ENCODE peak calls at places on chromosomes 12 and 14, in five cellular contexts. N, F, Q, D and J are unnamed samples.

GRCh38 chr12:18224745-18225144 is 36.6 kb upstream of the PIK3C2G start:
- DNase-seq in N (no peak), F (peak), Q (no peak), D (peak), J (peak)

GRCh38 chr12:56487448-56488040 is 417 bp downstream of the GLS2 start:
- DNase-seq in N (no peak), F (peak), Q (no peak), D (peak), J (peak)

GRCh38 chr14:59969319-59969718 is 49.4 kb downstream of the LRRC9 start:
- DNase-seq in N (no peak), F (no peak), Q (no peak), D (no peak), J (no peak)

GRCh38 chr12:100445081-100445481 is 28.6 kb upstream of the NR1H4 start:
- DNase-seq in N (no peak), F (peak), Q (no peak), D (no peak), J (no peak)

GRCh38 chr14:81301371-81301770 is 80.6 kb upstream of the GTF2A1 start:
- DNase-seq in N (no peak), F (no peak), Q (no peak), D (no peak), J (no peak)

GRCh38 chr14:70655110-70655826 is 13.6 kb downstream of the TTC9 start:
- DNase-seq in N (peak), F (no peak), Q (peak), D (no peak), J (peak)

GRCh38 chr14:59424707-59425106 is 40.5 kb downstream of the GPR135 start:
- DNase-seq in N (no peak), F (no peak), Q (no peak), D (peak), J (no peak)

GRCh38 chr14:54786816-54787215 is 115.8 kb downstream of the GCH1 start:
- DNase-seq in N (no peak), F (no peak), Q (no peak), D (no peak), J (no peak)

GRCh38 chr14:78157855-78158436 is 12.2 kb upstream of the NRXN3 start:
- DNase-seq in N (no peak), F (peak), Q (no peak), D (peak), J (peak)

GRCh38 chr12:33994857-33995808 is 27.2 kb upstream of the ALG10 start:
- DNase-seq in N (no peak), F (no peak), Q (no peak), D (no peak), J (no peak)

GRCh38 chr12:24562761-24563392 is 386.0 kb downstream of the BCAT1 start:
- DNase-seq in N (no peak), F (peak), Q (no peak), D (peak), J (no peak)

GRCh38 chr12:14416658-14417057 is 51.2 kb downstream of the ATF7IP start:
- DNase-seq in N (peak), F (peak), Q (no peak), D (peak), J (peak)

GRCh38 chr14:77098470-77099353 is 654 bp downstream of the CIPC start:
- DNase-seq in N (no peak), F (peak), Q (peak), D (peak), J (no peak)

GRCh38 chr14:105945891-105946290 is 419.5 kb downstream of the TMEM121 start:
- DNase-seq in N (no peak), F (no peak), Q (no peak), D (no peak), J (peak)

GRCh38 chr14:87343641-87344040 is 649.3 kb downstream of the GALC start:
- DNase-seq in N (no peak), F (no peak), Q (no peak), D (no peak), J (no peak)

GRCh38 chr12:53696285-53696654 is 20.4 kb upstream of the ATP5MC2 start:
- DNase-seq in N (peak), F (peak), Q (no peak), D (peak), J (peak)

GRCh38 chr14:87170179-87170578 is 822.8 kb downstream of the GALC start:
- DNase-seq in N (no peak), F (no peak), Q (no peak), D (peak), J (no peak)

GRCh38 chr12:14548609-14549008 is 19.1 kb downstream of the PLBD1 start:
- DNase-seq in N (no peak), F (no peak), Q (no peak), D (no peak), J (no peak)

GRCh38 chr12:26878661-26879119 is 45.7 kb upstream of the ITPR2 start:
- DNase-seq in N (no peak), F (peak), Q (no peak), D (no peak), J (peak)

GRCh38 chr14:59215353-59215752 is 26.9 kb downstream of the DAAM1 start:
- DNase-seq in N (no peak), F (peak), Q (no peak), D (no peak), J (no peak)

GRCh38 chr12:101076940-101077351 is 133.1 kb downstream of the SLC5A8 start:
- DNase-seq in N (no peak), F (no peak), Q (no peak), D (no peak), J (no peak)

GRCh38 chr14:30235485-30235884 is 307.8 kb upstream of the PRKD1 start:
- DNase-seq in N (no peak), F (no peak), Q (no peak), D (no peak), J (no peak)

GRCh38 chr12:44117368-44117767 is 281.5 kb downstream of the TMEM117 start:
- DNase-seq in N (no peak), F (no peak), Q (no peak), D (no peak), J (peak)

GRCh38 chr12:92472198-92472597 is 230.6 kb upstream of the PLEKHG7 start:
- DNase-seq in N (no peak), F (no peak), Q (no peak), D (no peak), J (no peak)

GRCh38 chr14:33307691-33308369 is 369.2 kb downstream of the NPAS3 start:
- DNase-seq in N (no peak), F (no peak), Q (no peak), D (peak), J (no peak)

GRCh38 chr12:79978692-79979091 is 43.8 kb upstream of the PPP1R12A start:
- DNase-seq in N (no peak), F (no peak), Q (no peak), D (no peak), J (no peak)

GRCh38 chr12:63319936-63320633 is 169.1 kb upstream of the AVPR1A start:
- DNase-seq in N (no peak), F (no peak), Q (no peak), D (no peak), J (no peak)

GRCh38 chr14:89340200-89340667 is 76.8 kb downstream of the FOXN3 start:
- DNase-seq in N (no peak), F (peak), Q (no peak), D (no peak), J (no peak)

GRCh38 chr12:40942326-40942725 is 245.8 kb upstream of the PDZRN4 start:
- DNase-seq in N (no peak), F (peak), Q (no peak), D (peak), J (no peak)

GRCh38 chr14:66009104-66009503 is 477.1 kb upstream of the CCDC196 start:
- DNase-seq in N (no peak), F (peak), Q (no peak), D (peak), J (no peak)

GRCh38 chr12:68163546-68164210 is 4.1 kb upstream of the IFNG start:
- DNase-seq in N (no peak), F (no peak), Q (no peak), D (no peak), J (peak)

GRCh38 chr14:65251213-65251612 is 148.9 kb upstream of the MAX start:
- DNase-seq in N (no peak), F (no peak), Q (no peak), D (no peak), J (no peak)

GRCh38 chr12:14714437-14714836 is 18.0 kb upstream of the GUCY2C start:
- DNase-seq in N (no peak), F (no peak), Q (no peak), D (no peak), J (no peak)

DNA sequence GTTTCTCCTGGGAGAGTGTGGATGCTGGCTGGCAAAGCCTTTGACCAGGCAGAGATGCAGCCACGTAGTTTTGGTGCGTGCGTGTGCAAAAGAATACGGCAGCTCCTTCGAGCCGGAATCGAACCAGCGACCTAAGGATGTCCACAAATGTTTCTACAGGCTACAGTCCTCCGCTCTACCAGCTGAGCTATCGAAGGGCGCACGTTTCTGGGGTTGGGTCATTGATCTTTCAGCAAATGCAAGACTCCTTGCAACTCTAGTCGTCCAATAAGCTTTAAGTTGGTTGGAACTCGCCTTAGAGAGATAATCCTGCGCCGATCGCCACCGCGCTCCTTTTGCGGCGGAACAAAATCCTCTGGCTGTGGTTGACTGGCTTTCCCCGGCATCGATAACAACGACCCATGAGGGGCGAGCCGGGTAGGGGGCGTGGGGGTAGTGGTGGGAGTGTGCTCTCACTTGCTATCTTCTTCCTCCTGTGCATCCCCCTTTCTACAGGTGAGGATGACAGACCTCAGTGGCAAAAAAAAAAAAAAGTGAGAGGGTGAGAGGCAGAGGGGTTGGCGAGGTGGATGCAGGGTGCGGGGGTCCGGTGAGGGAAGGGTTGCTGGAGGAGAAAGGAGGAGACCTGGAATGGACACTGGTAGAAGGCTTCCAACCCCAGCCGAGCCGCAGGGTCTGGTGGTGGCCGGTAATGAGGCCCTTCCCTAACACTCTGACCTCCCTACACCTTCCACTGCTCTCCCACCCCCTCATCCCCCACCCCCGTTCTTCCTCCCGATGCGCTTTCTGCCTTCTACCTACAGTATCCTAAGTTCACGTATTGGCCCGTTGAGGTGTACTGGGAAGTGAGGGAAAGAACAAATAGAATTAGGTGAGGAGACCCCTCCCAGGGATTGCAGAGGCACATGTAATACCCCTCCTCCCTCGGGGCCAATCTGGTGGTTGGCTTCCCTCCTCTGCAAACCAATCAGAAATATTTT is 11.8 kb upstream of the OR6S1 start:
- DNase-seq in N (peak), F (peak), Q (no peak), D (peak), J (peak)
- H3K4me3 ChIP-seq in N (peak), F (peak), Q (no peak), D (peak), J (no peak)

GRCh38 chr12:120905856-120906384 is 1.8 kb upstream of the SPPL3 start:
- DNase-seq in N (no peak), F (no peak), Q (no peak), D (no peak), J (no peak)

GRCh38 chr12:120902846-120903381 is 1.2 kb downstream of the SPPL3 start:
- DNase-seq in N (no peak), F (no peak), Q (no peak), D (no peak), J (no peak)

GRCh38 chr12:120903382-120903817 is 758 bp downstream of the SPPL3 start:
- DNase-seq in N (peak), F (peak), Q (no peak), D (no peak), J (peak)

GRCh38 chr12:120901818-120902217 is 2.3 kb downstream of the SPPL3 start:
- DNase-seq in N (no peak), F (no peak), Q (no peak), D (no peak), J (peak)

DNA sequence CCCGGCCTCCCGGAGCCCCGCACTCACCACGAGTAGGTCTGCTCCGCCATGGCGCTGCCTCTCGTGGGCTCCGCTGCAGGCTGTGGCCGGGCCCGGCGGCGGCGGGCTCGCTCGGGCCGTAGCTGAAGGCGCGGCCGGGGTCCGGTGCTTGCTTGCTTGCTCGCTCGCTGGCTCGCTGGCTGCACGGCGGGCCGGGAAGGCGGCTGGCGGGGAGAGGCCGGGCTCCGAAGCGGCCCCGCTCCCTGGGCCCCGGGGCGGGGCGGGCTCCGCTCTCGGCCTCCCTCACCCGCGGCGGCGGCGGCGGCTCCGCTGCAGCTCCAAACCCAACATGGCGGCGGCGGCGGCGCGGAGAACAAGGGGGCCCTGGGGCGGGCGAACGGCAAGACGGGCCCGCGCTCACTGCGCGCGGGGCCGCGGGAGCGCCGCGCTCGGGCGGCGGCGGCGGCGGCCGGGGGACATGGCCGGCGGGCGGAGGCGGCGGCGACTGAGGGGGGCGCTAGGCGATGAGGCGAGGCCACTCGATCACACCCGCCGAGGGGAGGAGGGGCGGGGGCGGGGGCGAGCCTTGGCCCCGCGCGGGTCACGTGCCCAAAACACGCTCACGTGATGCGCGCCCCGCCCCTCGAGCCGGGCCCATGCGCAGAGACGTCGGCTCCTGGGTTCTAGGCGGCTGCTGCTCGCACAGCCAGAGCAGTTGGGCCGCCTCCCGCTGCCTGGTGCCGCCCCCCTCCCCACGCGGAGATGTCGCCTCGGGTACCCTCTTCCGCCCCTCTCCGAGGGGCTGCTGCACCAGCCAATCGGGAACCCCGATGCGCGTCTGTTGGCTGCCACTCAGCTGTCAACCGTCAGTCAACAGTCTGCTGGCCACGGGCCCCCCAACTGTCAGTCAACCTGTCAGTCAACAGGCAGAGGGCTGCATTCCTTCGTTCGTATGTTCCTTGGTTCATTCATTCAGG is at the start of gene SPPL3:
- DNase-seq in N (peak), F (peak), Q (peak), D (peak), J (peak)
- TF ChIP-seq CTCF in N (no peak), F (no peak), Q (no peak), D (no peak), J (no peak)

DNA sequence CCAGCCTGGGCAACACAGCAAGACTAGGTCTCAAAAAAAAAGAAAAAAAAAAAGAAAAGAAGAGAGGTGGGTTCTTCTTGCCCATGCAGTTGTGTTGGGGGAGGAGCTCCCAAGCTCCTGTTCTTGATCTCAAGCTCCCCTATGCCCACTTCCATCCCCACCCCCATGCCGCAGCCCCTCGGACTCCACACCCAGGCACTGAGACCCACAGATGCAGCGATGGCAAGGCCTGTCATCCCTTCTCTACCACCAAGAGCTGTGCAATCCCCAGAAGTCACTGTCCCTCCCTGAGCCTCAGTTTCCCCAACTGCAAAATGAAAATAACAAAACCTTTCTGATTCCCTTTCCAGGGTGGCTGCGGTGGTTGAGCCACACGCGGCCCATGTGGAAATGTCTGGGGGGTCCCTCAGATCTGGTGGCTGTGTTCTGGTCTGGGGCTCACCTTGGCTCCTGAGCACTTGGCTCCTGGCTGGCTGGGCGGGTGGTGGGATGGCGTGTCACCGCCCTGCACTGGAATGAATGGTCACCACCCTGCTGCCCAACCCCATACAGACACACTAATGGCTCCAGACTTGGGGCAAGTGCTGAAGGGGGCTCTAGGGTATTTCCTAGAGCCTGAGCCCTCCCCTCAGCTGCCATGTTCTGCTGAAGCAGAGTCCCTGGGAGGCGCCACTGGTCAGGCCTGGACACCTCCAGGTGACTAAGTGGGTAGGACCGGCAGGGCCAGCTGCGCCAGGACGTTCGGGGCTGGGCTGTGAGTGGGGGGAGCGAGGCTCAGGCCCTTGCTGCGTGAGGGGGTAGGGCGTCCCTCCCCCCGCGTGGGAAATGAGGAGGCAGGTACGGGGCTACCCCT is 22.5 kb upstream of the KIF26A start:
- DNase-seq in N (no peak), F (peak), Q (no peak), D (no peak), J (no peak)
- H3K4me3 ChIP-seq in N (no peak), F (peak), Q (peak), D (no peak), J (no peak)

GRCh38 chr12:116204785-116205184 is 72.7 kb downstream of the MED13L start:
- DNase-seq in N (no peak), F (no peak), Q (no peak), D (no peak), J (no peak)
- TF ChIP-seq CTCF in N (no peak), F (no peak), Q (no peak), D (no peak), J (no peak)

GRCh38 chr12:12033589-12034223 is 37.0 kb upstream of the BCL2L14 start:
- DNase-seq in N (no peak), F (no peak), Q (no peak), D (no peak), J (no peak)
- H3K4me3 ChIP-seq in N (no peak), F (no peak), Q (no peak), D (no peak), J (peak)

GRCh38 chr12:120224304-120225199 is 23.6 kb upstream of the RPLP0 start:
- DNase-seq in N (no peak), F (peak), Q (no peak), D (no peak), J (no peak)
- TF ChIP-seq CTCF in N (no peak), F (no peak), Q (no peak), D (no peak), J (no peak)

GRCh38 chr12:3119745-3120660 is 42.8 kb downstream of the TSPAN9 start:
- DNase-seq in N (no peak), F (no peak), Q (no peak), D (no peak), J (no peak)
- H3K4me3 ChIP-seq in N (no peak), F (no peak), Q (no peak), D (no peak), J (no peak)

DNA sequence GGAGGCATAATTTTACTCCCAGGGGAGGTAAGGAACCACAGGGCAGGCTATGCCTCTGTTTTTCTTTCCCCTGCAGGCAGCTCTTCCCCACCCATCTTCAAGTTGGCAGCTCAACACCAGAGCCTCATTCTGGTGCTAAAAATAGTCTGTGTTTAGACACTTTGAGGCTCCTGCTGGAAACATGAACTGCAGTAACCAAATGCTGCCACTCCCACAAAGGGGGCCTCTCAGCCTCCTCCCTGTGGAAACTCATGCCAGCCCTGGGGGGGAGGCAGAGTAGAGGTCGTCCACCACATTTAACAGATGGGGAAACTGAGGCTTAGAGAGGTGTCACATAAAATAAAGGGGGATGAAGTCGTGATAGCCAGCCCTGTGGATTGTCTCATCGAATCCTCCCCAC is 61.4 kb downstream of the WSCD2 start:
- DNase-seq in N (no peak), F (peak), Q (no peak), D (no peak), J (no peak)
- TF ChIP-seq CTCF in N (no peak), F (no peak), Q (no peak), D (no peak), J (no peak)

GRCh38 chr14:37590810-37591139 is 4.3 kb downstream of the FOXA1 start:
- DNase-seq in N (no peak), F (no peak), Q (no peak), D (no peak), J (no peak)
- H3K4me3 ChIP-seq in N (no peak), F (peak), Q (peak), D (peak), J (no peak)

GRCh38 chr12:58148976-58149375 is 207.6 kb downstream of the ATP23 start:
- DNase-seq in N (no peak), F (no peak), Q (no peak), D (no peak), J (no peak)
- TF ChIP-seq CTCF in N (no peak), F (no peak), Q (no peak), D (no peak), J (no peak)